ENCODE peak calls at places on chromosomes 4 and X, in ten cellular contexts. O is gastrocnemius medialis, R is astrocyte of the spinal cord, I is ovary, N is heart left ventricle, G is tibial nerve, Y is bronchial epithelial cell, P is IMR-90, Q is pancreas, T is stomach. D is an unnamed sample.

GRCh38 chr4:20176881-20177280 is 74.8 kb upstream of the SLIT2 start:
- DNase-seq in R (peak; percentile 17), N (no peak), Q (no peak), I (no peak), P (peak; percentile 34), O (no peak), T (no peak), G (no peak), Y (no peak), D (no peak)

GRCh38 chr4:128455076-128455345 is 167.4 kb upstream of the PGRMC2 start:
- DNase-seq in I (no peak), R (no peak), O (no peak), Y (peak; percentile 22), Q (no peak), T (no peak), G (no peak), N (no peak), P (no peak), D (no peak)

GRCh38 chr4:38804654-38805295 is at the start of gene TLR1:
- DNase-seq in Y (peak; percentile 68), N (no peak), T (no peak), I (no peak), R (peak; percentile 74), P (peak; percentile 64), Q (no peak), G (no peak), O (no peak), D (peak; percentile 17)

GRCh38 chrX:140733766-140734342 is 24.3 kb downstream of the LINC00632 start:
- DNase-seq in T (no peak), N (no peak), R (peak; percentile 45), I (no peak), P (peak; percentile 57), Y (peak; percentile 45), O (no peak), G (no peak), Q (no peak), D (no peak)

GRCh38 chrX:54891573-54891972 is 29.1 kb upstream of the TRO start:
- DNase-seq in R (peak; percentile 33), O (no peak), I (no peak), G (peak; percentile 12), P (peak; percentile 28), Q (no peak), Y (peak; percentile 32), N (peak; percentile 22), T (no peak), D (peak; percentile 2)

GRCh38 chrX:78105944-78106650 is 2.0 kb downstream of the PGK1 start:
- DNase-seq in G (no peak), T (no peak), I (no peak), R (no peak), O (no peak), P (no peak), N (no peak), Y (no peak), Q (no peak), D (no peak)

GRCh38 chr4:10089346-10089745 is 27.3 kb downstream of the WDR1 start:
- DNase-seq in N (no peak), P (no peak), T (peak; percentile 81), I (peak; percentile 33), R (no peak), Y (no peak), Q (no peak), G (no peak), O (no peak), D (peak; percentile 65)

GRCh38 chrX:27600686-27601085 is 10.5 kb downstream of the DCAF8L2 start:
- DNase-seq in O (no peak), N (no peak), Y (peak; percentile 71), R (no peak), I (no peak), G (no peak), P (no peak), Q (no peak), T (no peak), D (no peak)

GRCh38 chr4:153634737-153635353 is 49.2 kb upstream of the TLR2 start:
- DNase-seq in Q (no peak), N (no peak), P (peak; percentile 8), I (no peak), T (no peak), R (peak; percentile 39), G (no peak), O (no peak), Y (peak; percentile 34), D (no peak)

GRCh38 chrX:38192007-38192625 is 28.6 kb downstream of the SRPX start:
- DNase-seq in G (peak; percentile 9), Y (peak; percentile 27), I (no peak), R (no peak), N (no peak), Q (no peak), P (peak; percentile 25), T (peak; percentile 28), O (no peak), D (peak; percentile 2)

GRCh38 chr4:89765966-89766365 is 71.0 kb downstream of the SNCA start:
- DNase-seq in I (no peak), P (peak; percentile 63), Q (no peak), T (no peak), N (no peak), Y (peak; percentile 67), O (no peak), G (peak; percentile 14), R (peak; percentile 77), D (no peak)

GRCh38 chr4:152605641-152606304 is 69.9 kb upstream of the FBXW7 start:
- DNase-seq in Y (peak; percentile 23), R (peak; percentile 71), N (no peak), G (no peak), O (no peak), Q (no peak), P (peak; percentile 34), T (no peak), I (no peak), D (no peak)

GRCh38 chr4:2861631-2862436 is 18.2 kb downstream of the ADD1 start:
- DNase-seq in I (no peak), T (no peak), Y (no peak), R (no peak), N (no peak), G (no peak), Q (no peak), P (no peak), O (no peak), D (peak; percentile 38)

GRCh38 chrX:9293903-9294302 is 171.0 kb upstream of the TBL1X start:
- DNase-seq in R (no peak), O (no peak), I (no peak), G (no peak), T (no peak), Y (no peak), Q (no peak), N (no peak), P (no peak), D (no peak)

GRCh38 chr4:13892739-13893105 is 265.2 kb upstream of the BOD1L1 start:
- DNase-seq in P (peak; percentile 65), N (no peak), Q (no peak), T (no peak), R (peak; percentile 83), Y (no peak), G (no peak), O (no peak), I (no peak), D (no peak)

DNA sequence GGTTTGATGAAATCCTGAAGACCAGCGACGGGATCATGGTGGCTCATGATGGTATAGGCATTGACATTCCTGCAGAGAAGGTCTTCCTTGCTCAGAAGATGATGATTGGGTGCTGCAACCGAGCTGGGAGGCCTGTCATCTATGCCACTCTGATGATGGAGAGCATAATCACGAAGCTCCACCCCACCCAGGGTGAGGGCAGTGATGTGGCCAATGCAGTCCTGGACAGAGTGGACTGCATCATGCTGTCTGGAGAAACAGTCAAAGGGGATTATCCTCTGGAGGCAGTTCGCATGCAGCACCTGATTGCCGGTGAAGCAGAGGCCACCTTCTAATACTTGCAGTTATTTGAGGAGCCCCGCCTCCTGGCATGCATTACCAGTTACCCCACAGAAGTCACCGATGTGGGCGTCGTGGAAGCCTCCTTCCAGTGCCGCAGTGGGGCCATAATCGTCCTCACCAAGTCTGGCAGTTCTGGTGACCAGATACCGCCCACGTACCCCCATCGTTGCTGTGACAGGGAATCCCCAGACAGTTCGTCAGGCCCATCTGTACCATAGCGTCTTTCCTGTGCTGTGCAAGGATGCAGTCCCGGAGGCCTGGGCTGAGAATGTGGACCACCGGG is 140.1 kb downstream of the EDA2R start:
- DNase-seq in Y (no peak), T (no peak), N (no peak), R (no peak), O (no peak), P (no peak), Q (no peak), I (no peak), G (no peak), D (no peak)
- H3K4me3 ChIP-seq in Y (no peak overlapping the region), T (no peak overlapping the region), N (no peak overlapping the region), R (no peak overlapping the region), O (no peak overlapping the region), P (no peak overlapping the region), Q (no peak overlapping the region), I (no peak overlapping the region), G (no peak overlapping the region), D (no peak overlapping the region)

DNA sequence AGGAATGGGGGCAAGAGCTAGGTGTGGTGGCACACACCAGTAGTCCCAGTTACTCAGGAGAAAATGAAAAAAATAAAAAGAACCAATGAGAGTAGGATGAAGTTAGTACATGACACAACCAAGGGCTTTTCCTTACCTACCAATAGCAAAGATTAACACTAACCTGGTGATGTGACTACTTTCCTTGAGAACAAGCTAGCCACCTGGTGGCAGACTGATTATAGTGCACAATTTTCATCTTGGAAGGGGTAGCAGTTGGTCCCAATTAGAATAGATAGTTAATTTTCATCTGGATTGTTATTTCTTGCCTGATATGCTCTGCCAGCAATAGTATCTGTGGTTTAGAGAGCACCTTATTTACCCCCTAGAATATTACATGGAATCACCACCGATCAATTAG is 1216.8 kb upstream of the PABPC4L start:
- DNase-seq in I (no peak), Q (no peak), P (peak; percentile 29), Y (peak; percentile 7), G (no peak), T (no peak), O (no peak), N (no peak), R (no peak), D (no peak)
- TF ChIP-seq CTCF in I (no peak), Q (no peak), P (peak; percentile 39), Y (peak; percentile 9), G (no peak), T (no peak), O (no peak), N (no peak), R (peak; percentile 44), D (peak; percentile 45)

GRCh38 chr4:16616981-16617380 is 281.5 kb downstream of the LDB2 start:
- DNase-seq in Y (no peak), T (no peak), R (no peak), G (no peak), P (no peak), O (no peak), I (no peak), Q (no peak), N (no peak), D (no peak)
- H3K4me3 ChIP-seq in Y (no peak overlapping the region), T (no peak overlapping the region), R (no peak overlapping the region), G (no peak overlapping the region), P (no peak overlapping the region), O (no peak overlapping the region), I (no peak overlapping the region), Q (no peak overlapping the region), N (no peak overlapping the region), D (no peak overlapping the region)

DNA sequence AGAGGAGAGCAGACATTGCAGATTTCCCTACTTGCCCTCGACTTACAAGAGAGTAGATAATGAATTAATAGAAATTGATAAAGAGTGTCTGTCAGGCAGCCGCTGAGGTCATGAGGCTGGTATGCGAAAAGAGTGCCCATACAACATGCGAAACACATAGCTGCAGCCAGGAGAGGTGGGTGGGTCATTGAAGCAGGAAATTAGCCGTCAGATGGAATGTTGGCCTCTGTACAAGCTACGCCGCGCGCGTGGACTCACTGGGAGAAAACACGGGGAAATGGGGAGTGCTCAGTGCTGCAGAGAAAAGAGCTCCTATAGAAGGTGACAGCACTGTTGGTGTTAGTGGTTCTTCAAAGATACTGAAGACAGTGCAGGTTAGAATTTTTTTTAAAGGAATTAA is 125.1 kb downstream of the RAPGEF2 start:
- DNase-seq in P (peak; percentile 92), N (peak; percentile 88), Q (peak; percentile 69), G (peak; percentile 48), Y (peak; percentile 87), T (peak; percentile 80), I (peak; percentile 76), R (peak; percentile 83), O (no peak), D (no peak)
- TF ChIP-seq CTCF in P (peak; percentile 19), N (peak; percentile 43), Q (no peak), G (no peak), Y (peak; percentile 35), T (no peak), I (no peak), R (no peak), O (no peak), D (no peak)

D was measured in LNCaP clone FGC.